ENCODE peak calls at places on chromosomes 1 and 21, in seven cellular contexts. V is K562, I is GM12878, H is SK-N-SH, F is GM12892, D is H1, C is HepG2. O is an unnamed sample.

GRCh38 chr21:46161180-46161799 is 5.9 kb upstream of the FTCD start:
- DNase-seq in V (no peak), I (no peak), H (peak; percentile 30), F (no peak), D (peak; percentile 42), C (no peak), O (no peak)

GRCh38 chr1:27026621-27027574 is 14.2 kb upstream of the TENT5B start:
- DNase-seq in V (peak; percentile 92), I (no peak), H (no peak), F (no peak), D (peak; percentile 83), C (no peak), O (no peak)

GRCh38 chr1:174535207-174535606 is 87.4 kb downstream of the GPR52 start:
- DNase-seq in V (no peak), I (no peak), H (no peak), F (no peak), D (no peak), C (no peak), O (no peak)

GRCh38 chr1:222792744-222793143 is 22.1 kb upstream of the DISP1 start:
- DNase-seq in V (no peak), I (no peak), H (peak; percentile 68), F (no peak), D (no peak), C (no peak), O (no peak)

GRCh38 chr1:154741747-154742495 is 128.2 kb downstream of the KCNN3 start:
- DNase-seq in V (peak; percentile 52), I (no peak), H (no peak), F (no peak), D (peak; percentile 85), C (peak; percentile 63), O (no peak)

GRCh38 chr1:154910851-154911250 is 25.7 kb downstream of the PMVK start:
- DNase-seq in V (no peak), I (no peak), H (no peak), F (no peak), D (no peak), C (no peak), O (no peak)

GRCh38 chr1:11333631-11334030 is 60.6 kb downstream of the UBIAD1 start:
- DNase-seq in V (no peak), I (no peak), H (no peak), F (no peak), D (no peak), C (no peak), O (no peak)

GRCh38 chr21:39867198-39867650 is at the start of gene PCP4:
- DNase-seq in V (peak; percentile 74), I (no peak), H (peak; percentile 71), F (no peak), D (peak; percentile 93), C (peak; percentile 7), O (peak; percentile 35)

GRCh38 chr1:59672851-59673574 is 141.7 kb upstream of the HOOK1 start:
- DNase-seq in V (no peak), I (no peak), H (no peak), F (no peak), D (no peak), C (peak; percentile 63), O (no peak)

GRCh38 chr1:36156329-36157114 is 562 bp downstream of the MAP7D1 start:
- DNase-seq in V (peak; percentile 79), I (no peak), H (peak; percentile 85), F (peak; percentile 61), D (peak; percentile 86), C (no peak), O (peak; percentile 64)

GRCh38 chr1:189429610-189430009 is 1048.1 kb downstream of the BRINP3 start:
- DNase-seq in V (peak; percentile 7), I (no peak), H (peak; percentile 7), F (no peak), D (no peak), C (peak; percentile 53), O (peak; percentile 1)

GRCh38 chr21:31335957-31336738 is 7.9 kb downstream of the TIAM1 start:
- DNase-seq in V (no peak), I (no peak), H (no peak), F (no peak), D (no peak), C (no peak), O (no peak)

GRCh38 chr1:81920245-81920740 is 119.6 kb downstream of the ADGRL2 start:
- DNase-seq in V (no peak), I (no peak), H (no peak), F (no peak), D (peak; percentile 59), C (no peak), O (no peak)

GRCh38 chr21:44331650-44332306 is 7.4 kb downstream of the CFAP410 start:
- DNase-seq in V (no peak), I (no peak), H (no peak), F (no peak), D (no peak), C (no peak), O (no peak)

GRCh38 chr1:228459091-228459993 is 27.8 kb upstream of the RNF187 start:
- DNase-seq in V (peak; percentile 71), I (no peak), H (peak; percentile 82), F (peak; percentile 38), D (peak; percentile 85), C (peak; percentile 18), O (peak; percentile 43)

GRCh38 chr21:43951911-43952703 is 60.0 kb upstream of the TRAPPC10 start:
- DNase-seq in V (no peak), I (no peak), H (no peak), F (no peak), D (no peak), C (no peak), O (no peak)

GRCh38 chr1:57889686-57890360 is 466.0 kb upstream of the DAB1 start:
- DNase-seq in V (no peak), I (no peak), H (no peak), F (no peak), D (no peak), C (no peak), O (no peak)

GRCh38 chr1:6002714-6003501 is 10.7 kb upstream of the NPHP4 start:
- DNase-seq in V (no peak), I (no peak), H (peak; percentile 59), F (no peak), D (peak; percentile 51), C (peak; percentile 48), O (no peak)

GRCh38 chr1:168636200-168636599 is 59.8 kb downstream of the XCL1 start:
- DNase-seq in V (no peak), I (no peak), H (no peak), F (no peak), D (no peak), C (no peak), O (no peak)

GRCh38 chr21:28385845-28386244 is 606.8 kb downstream of the LTN1 start:
- DNase-seq in V (no peak), I (no peak), H (no peak), F (no peak), D (no peak), C (no peak), O (no peak)

GRCh38 chr21:32410291-32410690 is 2.2 kb upstream of the EVA1C start:
- DNase-seq in V (no peak), I (no peak), H (no peak), F (no peak), D (no peak), C (no peak), O (no peak)

GRCh38 chr1:41540886-41541591 is 56.6 kb upstream of the EDN2 start:
- DNase-seq in V (peak; percentile 48), I (no peak), H (no peak), F (no peak), D (no peak), C (no peak), O (no peak)
- TF ChIP-seq TAF1 in V (no peak), I (no peak), H (no peak), F (no peak), D (no peak), C (no peak), O (no peak)

GRCh38 chr1:213821943-213822334 is 165.8 kb upstream of the PROX1 start:
- DNase-seq in V (no peak), I (no peak), H (no peak), F (no peak), D (no peak), C (peak; percentile 37), O (no peak)

GRCh38 chr1:213820362-213821149 is 167.2 kb upstream of the PROX1 start:
- DNase-seq in V (no peak), I (no peak), H (no peak), F (no peak), D (no peak), C (peak; percentile 52), O (no peak)

GRCh38 chr1:213821175-213821942 is 166.4 kb upstream of the PROX1 start:
- DNase-seq in V (no peak), I (no peak), H (no peak), F (no peak), D (no peak), C (peak; percentile 64), O (no peak)
- TF ChIP-seq TAF1 in V (no peak), I (no peak), H (no peak), F (no peak), D (no peak), C (no peak), O (no peak)

GRCh38 chr21:34513109-34513675 is 1.2 kb upstream of the KCNE1 start:
- DNase-seq in V (no peak), I (no peak), H (no peak), F (no peak), D (no peak), C (no peak), O (no peak)

GRCh38 chr21:34511154-34511553 is 856 bp downstream of the KCNE1 start:
- DNase-seq in V (no peak), I (no peak), H (no peak), F (no peak), D (no peak), C (no peak), O (no peak)

GRCh38 chr21:34509151-34509550 is 2.9 kb downstream of the KCNE1 start:
- DNase-seq in V (no peak), I (no peak), H (no peak), F (no peak), D (no peak), C (no peak), O (no peak)

GRCh38 chr21:34511787-34512451 is at the start of gene KCNE1:
- DNase-seq in V (no peak), I (no peak), H (no peak), F (no peak), D (no peak), C (no peak), O (no peak)

GRCh38 chr21:34510148-34511142 is 1.6 kb downstream of the KCNE1 start:
- DNase-seq in V (peak; percentile 50), I (no peak), H (peak; percentile 27), F (peak; percentile 70), D (peak; percentile 88), C (peak; percentile 67), O (peak; percentile 68)
- TF ChIP-seq TAF1 in V (no peak), I (no peak), H (no peak), F (no peak), D (no peak), C (no peak), O (no peak)

GRCh38 chr1:77282866-77283539 is 1.2 kb downstream of the AK5 start:
- DNase-seq in V (no peak), I (no peak), H (peak; percentile 47), F (no peak), D (peak; percentile 78), C (no peak), O (no peak)
- TF ChIP-seq TAF1 in V (no peak), I (no peak), H (no peak), F (no peak), D (peak; percentile 15), C (no peak), O (no peak)

GRCh38 chr1:179351281-179351680 is 14.5 kb upstream of the AXDND1 start:
- DNase-seq in V (no peak), I (no peak), H (no peak), F (no peak), D (no peak), C (no peak), O (no peak)

GRCh38 chr1:179353546-179353945 is 12.2 kb upstream of the AXDND1 start:
- DNase-seq in V (no peak), I (no peak), H (no peak), F (no peak), D (no peak), C (no peak), O (no peak)
- TF ChIP-seq TAF1 in V (no peak), I (no peak), H (no peak), F (no peak), D (no peak), C (no peak), O (no peak)